ENCODE peak calls at places on chromosomes 7 and 10, in five cellular contexts. B is GM10248, P is astrocyte of the spinal cord, D is AG10803, Y is ovary. H is an unnamed sample.
A peak's percentile ranks its signal among the peaks of the same experiment; 100 is the strongest.

GRCh38 chr7:78134256-78134655 is 335.7 kb downstream of the PHTF2 start:
- DNase-seq in D (peak; percentile 77), P (peak; percentile 53), Y (no peak), B (peak; percentile 39), H (peak; percentile 39)

GRCh38 chr10:110783509-110784103 is 88.1 kb upstream of the PDCD4 start:
- DNase-seq in Y (no peak), P (no peak), D (peak; percentile 12), B (no peak), H (no peak)

GRCh38 chr10:21860718-21861117 is 142.8 kb downstream of the DNAJC1 start:
- DNase-seq in P (peak; percentile 35), Y (no peak), B (no peak), D (peak; percentile 2), H (no peak)

GRCh38 chr7:158812684-158813083 is 16.6 kb downstream of the ESYT2 start:
- DNase-seq in P (no peak), B (no peak), Y (no peak), D (no peak), H (no peak)

GRCh38 chr10:47333532-47333931 is 11.3 kb downstream of the GDF2 start:
- DNase-seq in D (no peak), Y (no peak), P (no peak), B (no peak), H (no peak)

GRCh38 chr7:137508437-137509175 is 165.1 kb upstream of the PTN start:
- DNase-seq in D (peak; percentile 78), P (peak; percentile 86), B (no peak), Y (no peak), H (no peak)

GRCh38 chr10:117694251-117694650 is 151.7 kb downstream of the EMX2 start:
- DNase-seq in B (no peak), D (no peak), Y (no peak), P (no peak), H (no peak)

GRCh38 chr10:3935933-3936359 is 150.9 kb upstream of the KLF6 start:
- DNase-seq in B (no peak), Y (no peak), P (peak; percentile 33), D (peak; percentile 52), H (no peak)

GRCh38 chr7:1649751-1650326 is 20.2 kb upstream of the ELFN1 start:
- DNase-seq in B (no peak), D (no peak), P (no peak), Y (no peak), H (no peak)

GRCh38 chr7:92010215-92010614 is 69.6 kb downstream of the AKAP9 start:
- DNase-seq in D (no peak), Y (no peak), P (no peak), B (no peak), H (no peak)

GRCh38 chr10:25024528-25024927 is 8.1 kb downstream of the THNSL1 start:
- DNase-seq in B (no peak), D (peak; percentile 49), P (no peak), Y (no peak), H (no peak)

GRCh38 chr7:43274752-43275151 is 162.3 kb downstream of the HECW1 start:
- DNase-seq in D (no peak), B (no peak), P (no peak), Y (no peak), H (no peak)

GRCh38 chr7:81929386-81929785 is 159.5 kb upstream of the HGF start:
- DNase-seq in P (peak; percentile 37), Y (no peak), B (no peak), D (no peak), H (no peak)

GRCh38 chr10:92031580-92031979 is 108.0 kb downstream of the BTAF1 start:
- DNase-seq in P (no peak), D (no peak), B (no peak), Y (no peak), H (no peak)

DNA sequence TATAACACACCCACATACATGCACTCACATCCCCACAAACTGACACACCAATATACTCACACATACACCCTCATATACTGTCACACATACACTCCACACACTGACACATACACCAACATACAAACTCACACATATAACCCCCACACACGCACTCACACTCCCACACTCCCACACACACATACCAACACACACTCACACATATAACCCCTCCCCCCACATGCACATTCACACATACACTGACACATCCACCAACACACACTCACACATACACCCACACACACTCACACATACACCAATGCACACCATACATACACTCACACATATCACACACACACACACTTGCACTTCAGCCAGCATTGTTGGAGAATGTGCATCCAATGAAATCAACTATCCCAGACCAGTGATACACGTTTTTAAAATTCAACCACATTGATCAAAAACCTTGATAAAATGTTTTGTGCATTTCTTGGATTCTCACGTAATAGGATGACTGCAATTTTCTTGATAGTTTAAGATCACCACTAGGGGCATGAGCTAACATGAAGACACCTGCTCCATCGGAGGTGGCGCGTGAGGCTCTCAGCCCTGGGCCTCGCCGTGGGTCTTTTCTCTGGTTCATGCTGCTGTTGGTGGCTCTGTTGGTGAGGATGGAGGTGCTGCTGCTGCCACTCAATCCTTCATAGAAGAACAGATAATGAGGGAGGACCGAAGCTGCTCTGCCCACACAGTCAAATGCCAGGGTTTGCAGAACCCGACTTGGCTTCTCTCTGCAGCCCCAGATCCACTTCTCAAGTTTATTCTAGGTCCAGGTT is 32.1 kb upstream of the CHST15 start:
- DNase-seq in Y (no peak), P (no peak), B (no peak), D (peak; percentile 15), H (no peak)
- TF ChIP-seq CTCF in Y (no peak), P (peak; percentile 43), B (peak; percentile 12), D (peak; percentile 26), H (peak; percentile 30)

GRCh38 chr7:38751416-38751815 is 120.2 kb upstream of the AMPH start:
- DNase-seq in Y (no peak), B (no peak), D (peak; percentile 53), P (no peak), H (no peak)

GRCh38 chr7:38744746-38745145 is 113.6 kb upstream of the AMPH start:
- DNase-seq in Y (no peak), D (peak; percentile 78), P (peak; percentile 27), B (no peak), H (no peak)

GRCh38 chr7:38746438-38746837 is 115.3 kb upstream of the AMPH start:
- DNase-seq in B (no peak), Y (no peak), D (no peak), P (no peak), H (no peak)

GRCh38 chr7:38753347-38753746 is 122.2 kb upstream of the AMPH start:
- DNase-seq in Y (no peak), D (no peak), P (no peak), B (no peak), H (no peak)

GRCh38 chr7:38748056-38748610 is 117.0 kb upstream of the AMPH start:
- DNase-seq in P (peak; percentile 13), D (peak; percentile 27), Y (no peak), B (no peak), H (no peak)
- TF ChIP-seq CTCF in P (peak; percentile 53), D (peak; percentile 52), Y (no peak), B (peak; percentile 2), H (no peak)

GRCh38 chr10:71025535-71025934 is 137.2 kb upstream of the PCBD1 start:
- DNase-seq in B (no peak), D (no peak), Y (no peak), P (no peak), H (no peak)

GRCh38 chr10:71028066-71028465 is 139.7 kb upstream of the PCBD1 start:
- DNase-seq in P (no peak), D (no peak), B (no peak), Y (no peak), H (no peak)

GRCh38 chr10:71031601-71032000 is 143.2 kb upstream of the PCBD1 start:
- DNase-seq in B (no peak), Y (no peak), P (no peak), D (no peak), H (no peak)

GRCh38 chr10:71032887-71033286 is 144.5 kb upstream of the PCBD1 start:
- DNase-seq in P (no peak), Y (no peak), D (no peak), B (no peak), H (no peak)

DNA sequence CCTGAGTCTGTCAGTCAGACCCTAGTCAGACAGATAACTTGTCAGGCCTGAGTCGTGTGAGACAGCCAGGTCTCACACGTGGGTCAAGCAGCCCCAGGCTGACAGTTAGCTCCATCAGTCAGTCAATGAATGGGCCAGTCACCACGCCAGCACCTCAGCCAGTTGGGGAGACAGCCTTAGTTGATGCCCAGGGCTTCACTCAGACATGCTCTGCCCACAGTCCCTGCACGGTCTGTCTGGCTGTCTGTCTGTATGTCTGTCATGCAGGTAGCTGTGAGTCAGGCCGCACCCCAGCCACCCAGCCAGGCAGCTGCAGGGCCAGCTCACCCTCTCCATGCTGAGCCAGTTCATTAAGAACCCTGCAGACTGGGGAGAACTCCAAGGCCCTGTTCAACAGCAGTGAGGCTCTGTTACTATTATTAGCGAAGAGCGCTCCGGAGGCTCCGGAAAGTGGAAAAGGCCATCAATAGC is 141.1 kb upstream of the PCBD1 start:
- DNase-seq in Y (no peak), P (no peak), B (no peak), D (no peak), H (no peak)
- TF ChIP-seq CTCF in Y (no peak), P (no peak), B (no peak), D (no peak), H (no peak)

GRCh38 chr10:133158756-133159610 is 1.0 kb upstream of the KNDC1 start:
- DNase-seq in Y (peak; percentile 72), B (no peak), D (no peak), P (no peak), H (no peak)
- TF ChIP-seq CTCF in Y (no peak), B (no peak), D (no peak), P (no peak), H (no peak)

DNA sequence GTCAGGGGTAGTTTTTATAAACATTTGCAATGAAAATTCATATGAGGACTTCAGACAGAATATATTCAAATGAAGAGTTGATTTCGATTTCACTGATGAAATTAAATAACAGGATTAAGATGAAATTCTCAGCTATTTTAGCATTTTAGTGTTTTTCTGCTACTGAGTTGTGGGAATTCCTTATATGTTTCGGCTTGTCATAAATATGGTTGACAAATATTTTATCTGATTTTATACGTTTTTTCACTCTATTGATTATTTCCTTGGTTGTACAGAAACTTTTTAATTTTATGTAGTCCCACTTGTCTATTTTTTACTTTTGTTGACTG is 14.6 kb upstream of the NME8 start:
- DNase-seq in B (no peak), P (no peak), Y (no peak), D (no peak), H (no peak)
- TF ChIP-seq CTCF in B (no peak), P (no peak), Y (no peak), D (no peak), H (no peak)

GRCh38 chr7:68063171-68063570 is 1066.5 kb downstream of the TYW1 start:
- DNase-seq in D (no peak), Y (no peak), P (no peak), B (no peak), H (no peak)
- TF ChIP-seq CTCF in D (peak; percentile 56), Y (no peak), P (no peak), B (peak; percentile 11), H (peak; percentile 3)

GRCh38 chr10:71268751-71269150 is 50.3 kb upstream of the SLC29A3 start:
- DNase-seq in P (no peak), B (no peak), Y (no peak), D (peak; percentile 72), H (no peak)

GRCh38 chr10:71266918-71267442 is 52.1 kb upstream of the SLC29A3 start:
- DNase-seq in P (no peak), D (no peak), B (no peak), Y (no peak), H (no peak)

GRCh38 chr10:71269301-71270288 is 49.5 kb upstream of the SLC29A3 start:
- DNase-seq in D (peak; percentile 41), Y (no peak), P (no peak), B (no peak), H (no peak)

GRCh38 chr10:71267508-71268240 is 51.4 kb upstream of the SLC29A3 start:
- DNase-seq in B (no peak), Y (no peak), P (no peak), D (no peak), H (no peak)

GRCh38 chr10:71268247-71268691 is 50.8 kb upstream of the SLC29A3 start:
- DNase-seq in Y (no peak), D (peak; percentile 74), P (peak; percentile 46), B (no peak), H (no peak)
- TF ChIP-seq CTCF in Y (no peak), D (peak; percentile 91), P (peak; percentile 83), B (no peak), H (no peak)